ENCODE peak calls at places on chromosomes 6 and 20, in four cellular contexts. M, J, H and G are unnamed samples. For H3K36me3, the result is how much of the 10 kb centered on the place peaks cover.

GRCh38 chr6:12012231-12012565 is at the start of gene HIVEP1:
- DNase-seq in M (peak), J (peak), H (peak), G (peak)

GRCh38 chr6:76072562-76072961 is at the start of gene IMPG1:
- DNase-seq in M (no peak), J (no peak), H (no peak), G (no peak)

GRCh38 chr20:54355631-54356280 is 119.6 kb upstream of the DOK5 start:
- DNase-seq in M (no peak), J (no peak), H (peak), G (no peak)

GRCh38 chr20:41261790-41262717 is 55.5 kb downstream of the ZHX3 start:
- DNase-seq in M (no peak), J (no peak), H (no peak), G (no peak)

GRCh38 chr20:10447028-10447427 is 11.9 kb downstream of the SLX4IP start:
- DNase-seq in M (peak), J (no peak), H (peak), G (no peak)

GRCh38 chr6:148501178-148501590 is 158.5 kb downstream of the SASH1 start:
- DNase-seq in M (no peak), J (no peak), H (peak), G (no peak)

GRCh38 chr6:6984585-6985366 is 123.0 kb upstream of the RREB1 start:
- DNase-seq in M (no peak), J (no peak), H (no peak), G (no peak)

GRCh38 chr20:44711237-44711636 is 3.9 kb upstream of the CCN5 start:
- DNase-seq in M (no peak), J (no peak), H (peak), G (peak)

GRCh38 chr20:47922280-47922675 is 137.0 kb upstream of the SULF2 start:
- DNase-seq in M (no peak), J (no peak), H (peak), G (no peak)

GRCh38 chr6:53142810-53143209 is 5.8 kb downstream of the GCM1 start:
- DNase-seq in M (no peak), J (no peak), H (no peak), G (no peak)

GRCh38 chr20:22370137-22370536 is 214.2 kb downstream of the FOXA2 start:
- DNase-seq in M (no peak), J (no peak), H (no peak), G (no peak)

GRCh38 chr6:25635886-25636317 is 16.1 kb upstream of the SCGN start:
- DNase-seq in M (no peak), J (no peak), H (no peak), G (no peak)

GRCh38 chr6:88072462-88072861 is 24.8 kb downstream of the SPACA1 start:
- DNase-seq in M (no peak), J (no peak), H (no peak), G (no peak)

GRCh38 chr6:106792536-106793236 is 163.3 kb downstream of the QRSL1 start:
- DNase-seq in M (no peak), J (no peak), H (no peak), G (no peak)

GRCh38 chr6:93799226-93799625 is 379.9 kb upstream of the EPHA7 start:
- DNase-seq in M (no peak), J (no peak), H (peak), G (no peak)

GRCh38 chr20:3908667-3909066 is 19.5 kb downstream of the PANK2 start:
- DNase-seq in M (no peak), J (no peak), H (no peak), G (no peak)
- H3K36me3 ChIP-seq in M (under half), J (under half), H (under half), G (under half)

GRCh38 chr6:149648148-149649145 is at the start of gene KATNA1:
- DNase-seq in M (peak), J (peak), H (peak), G (peak)

GRCh38 chr6:149642829-149643580 is 5.5 kb downstream of the KATNA1 start:
- DNase-seq in M (no peak), J (no peak), H (peak), G (no peak)

GRCh38 chr6:149651056-149651455 is 2.5 kb upstream of the KATNA1 start:
- DNase-seq in M (no peak), J (no peak), H (no peak), G (no peak)

GRCh38 chr6:149646599-149646998 is 1.9 kb downstream of the KATNA1 start:
- DNase-seq in M (no peak), J (no peak), H (no peak), G (no peak)
- H3K4me3 ChIP-seq in M (peak), J (no peak), H (peak), G (peak)

DNA sequence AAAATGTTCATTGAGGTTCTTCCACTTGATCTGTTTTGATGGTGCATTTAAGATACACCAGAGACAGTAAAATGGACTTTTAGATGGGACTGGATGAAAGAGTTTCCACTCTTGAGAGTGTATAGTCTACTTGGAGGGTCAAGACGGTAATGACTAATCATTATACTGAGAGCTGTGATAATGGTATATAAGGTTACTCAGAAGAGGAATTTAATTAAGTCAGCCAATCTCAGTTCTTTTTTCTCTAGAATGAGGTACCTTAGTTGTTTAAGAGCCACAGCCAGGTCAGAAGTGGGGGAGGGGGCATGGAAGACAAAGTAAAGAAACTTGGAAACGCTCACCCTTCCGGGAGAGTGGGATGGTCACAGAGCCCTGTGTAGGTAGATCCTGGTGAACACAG is 123.9 kb downstream of the MAP3K4 start:
- DNase-seq in M (no peak), J (no peak), H (no peak), G (no peak)
- H3K36me3 ChIP-seq in M (half or more), J (under half), H (under half), G (under half)

GRCh38 chr20:50274570-50275430 is 84.2 kb downstream of the CEBPB start:
- DNase-seq in M (no peak), J (no peak), H (no peak), G (no peak)

GRCh38 chr20:50277064-50277415 is 86.4 kb downstream of the CEBPB start:
- DNase-seq in M (no peak), J (no peak), H (no peak), G (no peak)

GRCh38 chr20:50277460-50278376 is 87.1 kb downstream of the CEBPB start:
- DNase-seq in M (no peak), J (no peak), H (no peak), G (no peak)

GRCh38 chr20:50278377-50278683 is 87.7 kb downstream of the CEBPB start:
- DNase-seq in M (no peak), J (no peak), H (no peak), G (no peak)

DNA sequence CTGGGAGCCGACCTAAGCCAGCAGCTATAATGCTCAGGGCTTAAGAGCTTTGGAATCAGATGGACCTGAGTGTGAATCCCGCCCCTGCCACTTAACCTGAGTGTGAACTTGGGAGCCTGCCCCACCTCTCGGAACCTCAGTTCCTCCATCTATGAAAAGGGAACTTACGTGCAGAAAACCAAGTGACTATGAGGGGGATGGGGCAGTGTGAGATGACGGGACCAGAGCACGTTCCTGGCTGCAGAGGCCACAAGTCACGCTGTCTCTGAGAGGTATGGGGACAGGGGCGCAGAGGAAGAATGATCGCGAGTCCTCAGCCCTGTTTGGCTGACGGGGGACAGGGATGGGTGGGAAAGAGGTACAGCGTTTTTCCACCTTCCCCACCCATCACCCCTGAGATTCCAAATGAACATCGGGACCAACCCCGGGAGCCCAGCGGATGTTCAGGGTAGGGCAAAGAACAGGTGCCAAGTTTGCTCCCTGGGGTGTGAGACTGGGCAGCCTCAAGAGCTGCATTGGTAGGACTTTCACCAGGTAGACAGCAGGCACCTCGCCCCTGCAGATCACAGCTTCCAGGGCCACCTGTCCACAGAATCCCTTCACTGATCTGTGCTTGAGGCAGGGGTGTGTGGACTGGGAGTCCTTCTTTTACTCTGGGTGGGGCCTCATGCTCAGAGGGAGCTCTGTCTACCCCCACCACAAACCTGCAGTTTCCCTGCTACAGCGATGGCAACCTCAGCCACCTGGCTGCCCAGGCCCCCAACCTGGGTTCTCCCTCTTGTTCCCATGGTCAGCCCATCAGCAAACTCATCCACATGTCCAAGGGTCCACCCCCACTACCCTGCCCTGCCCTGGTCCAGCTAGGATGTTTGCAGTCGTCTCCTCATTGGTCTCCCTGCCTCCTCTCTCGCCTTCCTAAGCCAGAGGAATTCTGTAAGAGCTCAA is 85.8 kb downstream of the CEBPB start:
- DNase-seq in M (no peak), J (no peak), H (no peak), G (no peak)
- H3K4me3 ChIP-seq in M (no peak), J (no peak), H (no peak), G (no peak)

GRCh38 chr6:158627940-158628211 is 16.7 kb downstream of the DYNLT1 start:
- DNase-seq in M (no peak), J (no peak), H (no peak), G (no peak)
- H3K36me3 ChIP-seq in M (under half), J (under half), H (under half), G (under half)

GRCh38 chr6:140653985-140654384 is 1279.5 kb upstream of the CITED2 start:
- DNase-seq in M (no peak), J (no peak), H (no peak), G (no peak)
- H3K4me3 ChIP-seq in M (no peak), J (no peak), H (no peak), G (no peak)

DNA sequence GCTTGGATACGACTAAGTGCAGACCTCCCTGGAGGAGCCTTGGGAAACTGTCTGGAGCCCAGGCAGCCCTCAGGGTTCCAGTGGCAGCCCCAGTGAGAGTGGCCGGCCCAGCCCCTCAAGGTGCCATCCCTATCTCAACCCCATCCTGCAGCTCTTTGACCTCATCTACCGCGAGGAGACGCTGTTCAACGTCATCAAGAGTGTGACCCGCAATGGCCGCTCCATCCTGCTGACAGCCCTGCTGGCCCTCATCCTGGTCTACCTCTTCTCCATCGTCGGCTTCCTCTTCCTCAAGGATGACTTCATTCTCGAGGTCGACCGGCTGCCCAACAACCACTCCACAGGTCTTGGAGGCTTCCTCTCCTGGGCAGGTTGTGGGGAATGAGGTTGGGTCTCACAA is 20.7 kb downstream of the UQCC2 start:
- DNase-seq in M (no peak), J (no peak), H (no peak), G (peak)
- H3K36me3 ChIP-seq in M (under half), J (under half), H (under half), G (under half)